ENCODE peak calls at places on chromosomes 6 and 20, in six cellular contexts. L, A, N, F, U and M are unnamed samples.

GRCh38 chr6:33583591-33584155 is 3.6 kb upstream of the BAK1 start:
- DNase-seq in L (peak), A (no peak), N (no peak), F (peak), U (peak), M (no peak)

GRCh38 chr20:19427480-19427879 is 215.0 kb downstream of the SLC24A3 start:
- DNase-seq in L (no peak), A (no peak), N (no peak), F (no peak), U (no peak), M (no peak)

GRCh38 chr6:135087803-135088202 is 33.2 kb upstream of the HBS1L start:
- DNase-seq in L (no peak), A (no peak), N (no peak), F (no peak), U (no peak), M (peak)

GRCh38 chr6:1200706-1201105 is 111.2 kb upstream of the FOXQ1 start:
- DNase-seq in L (no peak), A (no peak), N (no peak), F (peak), U (no peak), M (no peak)

GRCh38 chr6:13164316-13164715 is 164.0 kb downstream of the TBC1D7 start:
- DNase-seq in L (no peak), A (no peak), N (no peak), F (no peak), U (no peak), M (no peak)

GRCh38 chr6:41053056-41053455 is at the start of gene APOBEC2:
- DNase-seq in L (no peak), A (no peak), N (no peak), F (no peak), U (no peak), M (no peak)

GRCh38 chr6:137846772-137847313 is 20.2 kb upstream of the TNFAIP3 start:
- DNase-seq in L (no peak), A (no peak), N (no peak), F (no peak), U (no peak), M (peak)

GRCh38 chr20:61173966-61174725 is 77.9 kb upstream of the CDH4 start:
- DNase-seq in L (no peak), A (no peak), N (no peak), F (no peak), U (no peak), M (no peak)

GRCh38 chr6:56370591-56371198 is 123.3 kb upstream of the COL21A1 start:
- DNase-seq in L (peak), A (peak), N (peak), F (peak), U (no peak), M (peak)

GRCh38 chr20:34922654-34923381 is 32.8 kb downstream of the GSS start:
- DNase-seq in L (peak), A (no peak), N (no peak), F (peak), U (no peak), M (no peak)

GRCh38 chr20:8640461-8640860 is 428.4 kb upstream of the PLCB4 start:
- DNase-seq in L (no peak), A (no peak), N (no peak), F (no peak), U (no peak), M (no peak)

GRCh38 chr6:29651413-29652197 is 5.3 kb upstream of the MOG start:
- DNase-seq in L (peak), A (peak), N (no peak), F (peak), U (peak), M (peak)
- TF ChIP-seq MYC in L (no peak), A (no peak), N (no peak), F (no peak), U (no peak), M (no peak)

GRCh38 chr6:108589244-108589730 is 28.6 kb downstream of the FOXO3 start:
- DNase-seq in L (peak), A (peak), N (no peak), F (peak), U (peak), M (peak)
- TF ChIP-seq MYC in L (no peak), A (no peak), N (no peak), F (no peak), U (no peak), M (no peak)

GRCh38 chr20:32456869-32457421 is 98.8 kb downstream of the ASXL1 start:
- DNase-seq in L (peak), A (no peak), N (no peak), F (no peak), U (no peak), M (peak)
- TF ChIP-seq MYC in L (no peak), A (no peak), N (no peak), F (no peak), U (no peak), M (no peak)

DNA sequence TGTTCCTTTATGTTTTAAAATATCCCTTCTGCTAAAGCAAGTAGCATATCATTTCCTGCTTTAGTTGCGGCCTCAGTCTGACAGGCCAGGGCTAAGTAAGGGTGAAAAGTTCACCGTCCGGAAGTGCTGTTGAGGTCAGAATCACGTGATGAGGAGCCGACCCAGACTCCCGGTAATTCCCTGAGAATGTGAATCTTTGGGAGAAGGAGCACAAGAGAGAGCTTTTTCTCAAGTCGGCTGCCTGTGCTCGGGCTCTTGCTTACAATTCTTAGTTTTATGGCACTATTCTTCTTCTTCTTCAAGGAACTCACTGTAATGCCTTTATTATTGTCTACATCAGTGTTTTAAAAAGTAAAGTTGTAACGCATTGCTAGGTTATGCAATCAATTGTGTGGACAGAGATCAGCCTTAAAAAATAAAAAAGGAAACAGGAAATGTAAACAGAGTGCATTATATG is 309.3 kb downstream of the PRL start:
- DNase-seq in L (peak), A (peak), N (peak), F (peak), U (peak), M (peak)
- TF ChIP-seq MYC in L (no peak), A (no peak), N (no peak), F (no peak), U (no peak), M (no peak)